ENCODE peak calls at places on chromosomes 11 and 22, in nine cellular contexts. J is stimulated activated naive CD4-positive, alpha-beta T cell; S is ecto neural progenitor cell; A is iPS-NIHi11; K is ELF-1; F is BJ; Q is D341Med; H is germinal center; L is ACHN. N is an unnamed sample.

GRCh38 chr11:78212586-78213371 is 24.1 kb downstream of the USP35 start:
- DNase-seq in Q (no peak), F (peak; percentile 11), H (no peak), S (no peak), L (no peak), J (no peak), K (no peak), A (no peak), N (no peak)

GRCh38 chr22:19068784-19069271 is 53.4 kb downstream of the DGCR2 start:
- DNase-seq in S (no peak), A (no peak), J (no peak), F (no peak), L (no peak), H (peak; percentile 28), K (no peak), Q (no peak), N (no peak)

GRCh38 chr22:26489447-26490036 is 5.9 kb downstream of the SRRD start:
- DNase-seq in F (no peak), A (no peak), H (no peak), S (no peak), Q (no peak), J (no peak), L (no peak), K (no peak), N (no peak)

GRCh38 chr11:20731676-20732075 is 62.3 kb downstream of the NELL1 start:
- DNase-seq in F (no peak), H (no peak), J (no peak), K (no peak), L (no peak), A (no peak), S (no peak), Q (no peak), N (no peak)

GRCh38 chr11:103418014-103418413 is 308.8 kb downstream of the DYNC2H1 start:
- DNase-seq in K (no peak), L (no peak), S (no peak), A (no peak), J (no peak), Q (no peak), H (no peak), F (no peak), N (no peak)

GRCh38 chr11:128757235-128757711 is 63.4 kb downstream of the FLI1 start:
- DNase-seq in J (peak; percentile 20), S (no peak), L (peak; percentile 12), F (no peak), A (no peak), H (peak; percentile 80), Q (no peak), K (peak; percentile 55), N (peak; percentile 82)

GRCh38 chr11:110376711-110377324 is 52.9 kb upstream of the FDX1 start:
- DNase-seq in S (peak; percentile 53), A (peak; percentile 83), F (peak; percentile 15), K (peak; percentile 84), Q (peak; percentile 61), H (peak; percentile 26), J (no peak), L (peak; percentile 84), N (peak; percentile 38)

GRCh38 chr11:67269401-67270255 is 3.4 kb downstream of the GRK2 start:
- DNase-seq in H (peak; percentile 20), S (no peak), K (no peak), L (no peak), J (no peak), F (no peak), A (no peak), Q (peak; percentile 65), N (no peak)

GRCh38 chr22:50119768-50120251 is 30.0 kb downstream of the MOV10L1 start:
- DNase-seq in L (no peak), S (no peak), A (no peak), F (no peak), H (no peak), Q (no peak), J (no peak), K (no peak), N (no peak)

GRCh38 chr11:75633409-75634011 is 35.3 kb downstream of the MAP6 start:
- DNase-seq in S (no peak), H (no peak), L (no peak), Q (peak; percentile 66), F (no peak), K (peak; percentile 63), J (no peak), A (no peak), N (no peak)

GRCh38 chr11:44096360-44097188 is 1.1 kb downstream of the EXT2 start:
- DNase-seq in F (no peak), S (no peak), J (no peak), H (no peak), L (no peak), Q (no peak), K (peak; percentile 42), A (no peak), N (peak; percentile 24)

GRCh38 chr11:132821027-132821426 is 711.3 kb downstream of the OPCML start:
- DNase-seq in K (peak; percentile 88), Q (no peak), F (no peak), S (no peak), J (no peak), H (no peak), A (no peak), L (no peak), N (no peak)

GRCh38 chr11:64875369-64876225 is 2.8 kb downstream of the EHD1 start:
- DNase-seq in Q (no peak), K (no peak), J (no peak), A (no peak), H (no peak), S (no peak), L (no peak), F (no peak), N (no peak)